ENCODE peak calls at places on chromosome 19, in five cellular contexts. H is foreskin fibroblast; U is GM23248; V is stimulated activated CD8-positive, alpha-beta memory T cell treated with anti-CD3 and anti-CD28 coated beads, Interleukin-2, amount 100 ng/mL, for 48 hours; Q is HT1080. N is an unnamed sample.
A peak's percentile ranks its signal among the peaks of the same experiment; 100 is the strongest.

GRCh38 chr19:40190891-40191835 is at the start of gene MAP3K10:
- DNase-seq in H (peak; percentile 55), Q (peak; percentile 84), V (peak; percentile 79), U (peak; percentile 89), N (peak; percentile 64)

GRCh38 chr19:30647891-30648290 is 275.7 kb downstream of the ZNF536 start:
- DNase-seq in V (no peak), U (no peak), H (no peak), Q (no peak), N (no peak)

GRCh38 chr19:330503-330902 is 14.1 kb downstream of the MIER2 start:
- DNase-seq in U (no peak), H (no peak), Q (no peak), V (no peak), N (no peak)

GRCh38 chr19:55658846-55659459 is 4.1 kb downstream of the U2AF2 start:
- DNase-seq in H (no peak), U (no peak), V (no peak), Q (no peak), N (no peak)

GRCh38 chr19:29810504-29810871 is 1.3 kb upstream of the CCNE1 start:
- DNase-seq in Q (peak; percentile 17), U (peak; percentile 51), H (peak; percentile 16), V (no peak), N (peak; percentile 16)

GRCh38 chr19:3494051-3494450 is 6.4 kb downstream of the DOHH start:
- DNase-seq in V (no peak), U (no peak), H (no peak), Q (no peak), N (no peak)

GRCh38 chr19:45164577-45165335 is 4.0 kb upstream of the NKPD1 start:
- DNase-seq in U (peak; percentile 78), V (peak; percentile 64), H (no peak), Q (peak; percentile 79), N (no peak)

GRCh38 chr19:9250630-9251029 is at the start of gene OR7E24:
- DNase-seq in V (no peak), U (no peak), Q (no peak), H (no peak), N (no peak)

GRCh38 chr19:576768-577438 is 4.5 kb downstream of the BSG start:
- DNase-seq in V (no peak), H (no peak), Q (no peak), U (no peak), N (no peak)

GRCh38 chr19:1271528-1272422 is 2.6 kb downstream of the CIRBP start:
- DNase-seq in Q (no peak), V (no peak), U (no peak), H (no peak), N (no peak)

N was measured in HCEC 1CT.